ENCODE peak calls at places on chromosomes 1 and 21, in ten cellular contexts. One of them, this sample, is unnamed. For H3K36me3 and H3K4me1, the result is how much of the 10 kb centered on the place peaks cover.

GRCh38 chr1:234612352-234613127 is 2.6 kb upstream of the IRF2BP2 start:
- DNase-seq in uterus: peak
- DNase-seq in kidney: peak
- DNase-seq in tibial nerve: peak
- DNase-seq in heart left ventricle: peak
- DNase-seq in left lung: peak
- DNase-seq in upper lobe of left lung: peak
- DNase-seq in endodermal cell: peak
- DNase-seq in heart right ventricle: peak
- DNase-seq in IMR-90: peak
- DNase-seq in this sample: peak

GRCh38 chr21:45534591-45535331 is 7.5 kb downstream of the SLC19A1 start:
- DNase-seq in uterus: no peak
- DNase-seq in kidney: peak
- DNase-seq in tibial nerve: no peak
- DNase-seq in heart left ventricle: peak
- DNase-seq in left lung: peak
- DNase-seq in upper lobe of left lung: peak
- DNase-seq in endodermal cell: peak
- DNase-seq in heart right ventricle: peak
- DNase-seq in IMR-90: no peak
- DNase-seq in this sample: no peak

GRCh38 chr1:7572654-7573152 is 198.4 kb upstream of the VAMP3 start:
- DNase-seq in uterus: no peak
- DNase-seq in kidney: peak
- DNase-seq in tibial nerve: no peak
- DNase-seq in heart left ventricle: peak
- DNase-seq in left lung: peak
- DNase-seq in upper lobe of left lung: peak
- DNase-seq in endodermal cell: no peak
- DNase-seq in heart right ventricle: no peak
- DNase-seq in IMR-90: no peak
- DNase-seq in this sample: no peak

GRCh38 chr1:36481771-36482723 is 666 bp downstream of the CSF3R start:
- DNase-seq in uterus: no peak
- DNase-seq in kidney: no peak
- DNase-seq in tibial nerve: no peak
- DNase-seq in heart left ventricle: no peak
- DNase-seq in left lung: no peak
- DNase-seq in upper lobe of left lung: no peak
- DNase-seq in endodermal cell: peak
- DNase-seq in heart right ventricle: no peak
- DNase-seq in IMR-90: no peak
- DNase-seq in this sample: no peak

GRCh38 chr1:91579658-91580228 is 79.1 kb downstream of the CDC7 start:
- DNase-seq in uterus: no peak
- DNase-seq in kidney: no peak
- DNase-seq in tibial nerve: no peak
- DNase-seq in heart left ventricle: no peak
- DNase-seq in left lung: no peak
- DNase-seq in upper lobe of left lung: no peak
- DNase-seq in endodermal cell: no peak
- DNase-seq in heart right ventricle: no peak
- DNase-seq in IMR-90: peak
- DNase-seq in this sample: no peak

GRCh38 chr21:37636152-37636860 is 269.7 kb downstream of the DYRK1A start:
- DNase-seq in uterus: no peak
- DNase-seq in kidney: no peak
- DNase-seq in tibial nerve: no peak
- DNase-seq in heart left ventricle: no peak
- DNase-seq in left lung: no peak
- DNase-seq in upper lobe of left lung: no peak
- DNase-seq in endodermal cell: no peak
- DNase-seq in heart right ventricle: no peak
- DNase-seq in IMR-90: peak
- DNase-seq in this sample: no peak

GRCh38 chr1:98793136-98793535 is 131.6 kb downstream of the SNX7 start:
- DNase-seq in uterus: no peak
- DNase-seq in kidney: no peak
- DNase-seq in tibial nerve: no peak
- DNase-seq in heart left ventricle: no peak
- DNase-seq in left lung: no peak
- DNase-seq in upper lobe of left lung: no peak
- DNase-seq in endodermal cell: no peak
- DNase-seq in heart right ventricle: no peak
- DNase-seq in IMR-90: no peak
- DNase-seq in this sample: no peak

GRCh38 chr1:28887835-28888682 is 26.3 kb upstream of the EPB41 start:
- DNase-seq in uterus: peak
- DNase-seq in kidney: peak
- DNase-seq in tibial nerve: no peak
- DNase-seq in heart left ventricle: peak
- DNase-seq in left lung: peak
- DNase-seq in upper lobe of left lung: peak
- DNase-seq in endodermal cell: peak
- DNase-seq in heart right ventricle: peak
- DNase-seq in IMR-90: no peak
- DNase-seq in this sample: no peak

GRCh38 chr1:32272557-32273388 is 19.1 kb upstream of the HDAC1 start:
- DNase-seq in uterus: no peak
- DNase-seq in kidney: no peak
- DNase-seq in tibial nerve: no peak
- DNase-seq in heart left ventricle: no peak
- DNase-seq in left lung: no peak
- DNase-seq in upper lobe of left lung: no peak
- DNase-seq in endodermal cell: no peak
- DNase-seq in heart right ventricle: no peak
- DNase-seq in IMR-90: no peak
- DNase-seq in this sample: no peak

GRCh38 chr1:119660253-119661078 is 12.4 kb upstream of the ZNF697 start:
- DNase-seq in uterus: no peak
- DNase-seq in kidney: no peak
- DNase-seq in tibial nerve: no peak
- DNase-seq in heart left ventricle: no peak
- DNase-seq in left lung: no peak
- DNase-seq in upper lobe of left lung: no peak
- DNase-seq in endodermal cell: no peak
- DNase-seq in heart right ventricle: no peak
- DNase-seq in IMR-90: no peak
- DNase-seq in this sample: no peak

GRCh38 chr1:214281030-214281901 is at the start of gene SMYD2:
- DNase-seq in uterus: peak
- DNase-seq in kidney: peak
- DNase-seq in tibial nerve: peak
- DNase-seq in heart left ventricle: peak
- DNase-seq in left lung: peak
- DNase-seq in upper lobe of left lung: peak
- DNase-seq in endodermal cell: peak
- DNase-seq in heart right ventricle: peak
- DNase-seq in IMR-90: peak
- DNase-seq in this sample: no peak

GRCh38 chr1:113199718-113200455 is 126.9 kb downstream of the LRIG2 start:
- DNase-seq in uterus: no peak
- DNase-seq in kidney: no peak
- DNase-seq in tibial nerve: no peak
- DNase-seq in heart left ventricle: no peak
- DNase-seq in left lung: peak
- DNase-seq in upper lobe of left lung: peak
- DNase-seq in endodermal cell: peak
- DNase-seq in heart right ventricle: no peak
- DNase-seq in IMR-90: no peak
- DNase-seq in this sample: no peak

GRCh38 chr1:35650416-35650815 is 9.1 kb upstream of the PSMB2 start:
- DNase-seq in uterus: no peak
- DNase-seq in kidney: no peak
- DNase-seq in tibial nerve: no peak
- DNase-seq in heart left ventricle: peak
- DNase-seq in left lung: no peak
- DNase-seq in upper lobe of left lung: no peak
- DNase-seq in endodermal cell: no peak
- DNase-seq in heart right ventricle: no peak
- DNase-seq in IMR-90: no peak
- DNase-seq in this sample: no peak

GRCh38 chr21:42533963-42534355 is 20.3 kb downstream of the SLC37A1 start:
- DNase-seq in uterus: no peak
- DNase-seq in kidney: no peak
- DNase-seq in tibial nerve: no peak
- DNase-seq in heart left ventricle: no peak
- DNase-seq in left lung: no peak
- DNase-seq in upper lobe of left lung: no peak
- DNase-seq in endodermal cell: peak
- DNase-seq in heart right ventricle: no peak
- DNase-seq in IMR-90: no peak
- DNase-seq in this sample: no peak
- H3K36me3 ChIP-seq in uterus: under half
- H3K36me3 ChIP-seq in kidney: under half
- H3K36me3 ChIP-seq in tibial nerve: under half
- H3K36me3 ChIP-seq in heart left ventricle: under half
- H3K36me3 ChIP-seq in left lung: under half
- H3K36me3 ChIP-seq in upper lobe of left lung: under half
- H3K36me3 ChIP-seq in endodermal cell: under half
- H3K36me3 ChIP-seq in heart right ventricle: under half
- H3K36me3 ChIP-seq in IMR-90: under half
- H3K36me3 ChIP-seq in this sample: under half

GRCh38 chr1:201491896-201492511 is 14.9 kb downstream of the CSRP1 start:
- DNase-seq in uterus: no peak
- DNase-seq in kidney: no peak
- DNase-seq in tibial nerve: no peak
- DNase-seq in heart left ventricle: no peak
- DNase-seq in left lung: no peak
- DNase-seq in upper lobe of left lung: no peak
- DNase-seq in endodermal cell: no peak
- DNase-seq in heart right ventricle: no peak
- DNase-seq in IMR-90: no peak
- DNase-seq in this sample: no peak

GRCh38 chr1:201495447-201496295 is 11.3 kb downstream of the CSRP1 start:
- DNase-seq in uterus: peak
- DNase-seq in kidney: peak
- DNase-seq in tibial nerve: peak
- DNase-seq in heart left ventricle: peak
- DNase-seq in left lung: peak
- DNase-seq in upper lobe of left lung: peak
- DNase-seq in endodermal cell: no peak
- DNase-seq in heart right ventricle: peak
- DNase-seq in IMR-90: peak
- DNase-seq in this sample: no peak

GRCh38 chr1:201496296-201496690 is 10.6 kb downstream of the CSRP1 start:
- DNase-seq in uterus: no peak
- DNase-seq in kidney: no peak
- DNase-seq in tibial nerve: no peak
- DNase-seq in heart left ventricle: no peak
- DNase-seq in left lung: no peak
- DNase-seq in upper lobe of left lung: no peak
- DNase-seq in endodermal cell: no peak
- DNase-seq in heart right ventricle: no peak
- DNase-seq in IMR-90: no peak
- DNase-seq in this sample: no peak

GRCh38 chr1:201490708-201491131 is 16.2 kb downstream of the CSRP1 start:
- DNase-seq in uterus: no peak
- DNase-seq in kidney: no peak
- DNase-seq in tibial nerve: no peak
- DNase-seq in heart left ventricle: no peak
- DNase-seq in left lung: no peak
- DNase-seq in upper lobe of left lung: no peak
- DNase-seq in endodermal cell: no peak
- DNase-seq in heart right ventricle: no peak
- DNase-seq in IMR-90: no peak
- DNase-seq in this sample: no peak

GRCh38 chr1:201493757-201494617 is 12.9 kb downstream of the CSRP1 start:
- DNase-seq in uterus: peak
- DNase-seq in kidney: no peak
- DNase-seq in tibial nerve: no peak
- DNase-seq in heart left ventricle: peak
- DNase-seq in left lung: no peak
- DNase-seq in upper lobe of left lung: no peak
- DNase-seq in endodermal cell: no peak
- DNase-seq in heart right ventricle: peak
- DNase-seq in IMR-90: peak
- DNase-seq in this sample: no peak
- TF ChIP-seq CTCF in uterus: no peak
- TF ChIP-seq CTCF in kidney: no peak
- TF ChIP-seq CTCF in tibial nerve: no peak
- TF ChIP-seq CTCF in heart left ventricle: no peak
- TF ChIP-seq CTCF in left lung: no peak
- TF ChIP-seq CTCF in upper lobe of left lung: no peak
- TF ChIP-seq CTCF in endodermal cell: no peak
- TF ChIP-seq CTCF in heart right ventricle: no peak
- TF ChIP-seq CTCF in IMR-90: no peak
- TF ChIP-seq CTCF in this sample: no peak

DNA sequence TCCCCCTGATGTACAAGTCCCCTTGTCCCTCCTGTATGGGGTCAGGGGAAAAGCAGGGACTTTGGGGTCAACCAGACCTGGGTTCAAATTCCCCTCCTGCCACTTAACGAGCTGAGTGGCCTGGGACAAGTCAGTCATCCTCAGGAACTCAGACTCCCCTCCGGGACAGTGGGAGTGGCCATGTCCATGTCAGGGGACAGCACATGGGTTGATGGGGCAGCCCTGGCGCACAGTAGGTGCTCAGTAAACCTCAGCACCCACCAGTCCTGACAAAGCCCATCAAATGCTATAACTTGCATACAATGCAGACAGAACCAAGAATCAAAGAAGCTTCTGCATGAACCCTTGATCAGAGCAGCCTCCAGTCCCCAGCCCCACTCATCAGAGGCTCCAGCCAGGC is 30.0 kb downstream of the MATN1 start:
- DNase-seq in uterus: no peak
- DNase-seq in kidney: no peak
- DNase-seq in tibial nerve: no peak
- DNase-seq in heart left ventricle: no peak
- DNase-seq in left lung: peak
- DNase-seq in upper lobe of left lung: no peak
- DNase-seq in endodermal cell: no peak
- DNase-seq in heart right ventricle: no peak
- DNase-seq in IMR-90: no peak
- DNase-seq in this sample: no peak
- H3K4me1 ChIP-seq in uterus: under half
- H3K4me1 ChIP-seq in kidney: under half
- H3K4me1 ChIP-seq in tibial nerve: under half
- H3K4me1 ChIP-seq in heart left ventricle: under half
- H3K4me1 ChIP-seq in left lung: under half
- H3K4me1 ChIP-seq in upper lobe of left lung: under half
- H3K4me1 ChIP-seq in endodermal cell: under half
- H3K4me1 ChIP-seq in heart right ventricle: under half
- H3K4me1 ChIP-seq in IMR-90: under half
- H3K4me1 ChIP-seq in this sample: under half

GRCh38 chr21:15332572-15332971 is 267.8 kb upstream of the NRIP1 start:
- DNase-seq in uterus: no peak
- DNase-seq in kidney: no peak
- DNase-seq in tibial nerve: no peak
- DNase-seq in heart left ventricle: no peak
- DNase-seq in left lung: no peak
- DNase-seq in upper lobe of left lung: no peak
- DNase-seq in endodermal cell: no peak
- DNase-seq in heart right ventricle: no peak
- DNase-seq in IMR-90: no peak
- DNase-seq in this sample: no peak

GRCh38 chr21:15330872-15331271 is 266.1 kb upstream of the NRIP1 start:
- DNase-seq in uterus: no peak
- DNase-seq in kidney: no peak
- DNase-seq in tibial nerve: no peak
- DNase-seq in heart left ventricle: no peak
- DNase-seq in left lung: no peak
- DNase-seq in upper lobe of left lung: no peak
- DNase-seq in endodermal cell: no peak
- DNase-seq in heart right ventricle: no peak
- DNase-seq in IMR-90: no peak
- DNase-seq in this sample: no peak

GRCh38 chr21:15333943-15334342 is 269.1 kb upstream of the NRIP1 start:
- DNase-seq in uterus: no peak
- DNase-seq in kidney: no peak
- DNase-seq in tibial nerve: no peak
- DNase-seq in heart left ventricle: no peak
- DNase-seq in left lung: no peak
- DNase-seq in upper lobe of left lung: no peak
- DNase-seq in endodermal cell: no peak
- DNase-seq in heart right ventricle: no peak
- DNase-seq in IMR-90: no peak
- DNase-seq in this sample: no peak
- H3K36me3 ChIP-seq in uterus: under half
- H3K36me3 ChIP-seq in kidney: under half
- H3K36me3 ChIP-seq in tibial nerve: under half
- H3K36me3 ChIP-seq in heart left ventricle: under half
- H3K36me3 ChIP-seq in left lung: under half
- H3K36me3 ChIP-seq in upper lobe of left lung: under half
- H3K36me3 ChIP-seq in endodermal cell: under half
- H3K36me3 ChIP-seq in heart right ventricle: under half
- H3K36me3 ChIP-seq in IMR-90: under half
- H3K36me3 ChIP-seq in this sample: under half